ENCODE peak calls at places on chromosomes 11 and 22, in ten cellular contexts. O is kidney; J is T1000; M is CD4-positive, CD25-positive, alpha-beta regulatory T cell; X is AG04449; G is T-helper 1 cell; T is KBM-7; A is stimulated activated CD4-positive, alpha-beta T cell treated with anti-CD3 and anti-CD28 coated beads, Interleukin-15, amount 100 ng/mL, for 48 hours; N is cardiac muscle cell; V is RWPE1. S is an unnamed sample.

GRCh38 chr11:94597896-94598295 is 30.7 kb downstream of the PIWIL4 start:
- DNase-seq in O (no peak), J (no peak), M (no peak), X (no peak), G (no peak), T (peak; percentile 28), A (no peak), N (peak; percentile 38), V (no peak), S (no peak)

GRCh38 chr11:78657968-78658839 is 83.5 kb upstream of the NARS2 start:
- DNase-seq in O (no peak), J (no peak), M (no peak), X (no peak), G (no peak), T (no peak), A (no peak), N (no peak), V (no peak), S (no peak)

GRCh38 chr22:17980013-17980510 is 44.3 kb downstream of the MICAL3 start:
- DNase-seq in O (no peak), J (no peak), M (no peak), X (no peak), G (no peak), T (no peak), A (no peak), N (peak; percentile 42), V (no peak), S (no peak)

GRCh38 chr11:119727523-119728081 is 1.4 kb downstream of the NECTIN1 start:
- DNase-seq in O (no peak), J (no peak), M (no peak), X (no peak), G (no peak), T (no peak), A (no peak), N (no peak), V (no peak), S (no peak)

GRCh38 chr11:69914286-69915150 is 95.3 kb upstream of the FGF3 start:
- DNase-seq in O (peak; percentile 63), J (no peak), M (no peak), X (no peak), G (no peak), T (no peak), A (no peak), N (no peak), V (peak; percentile 46), S (no peak)

GRCh38 chr11:27611946-27612455 is 88.3 kb downstream of the BDNF start:
- DNase-seq in O (no peak), J (no peak), M (no peak), X (no peak), G (no peak), T (no peak), A (no peak), N (no peak), V (no peak), S (no peak)

GRCh38 chr11:13009921-13010736 is 1.0 kb downstream of the RASSF10 start:
- DNase-seq in O (peak; percentile 79), J (no peak), M (no peak), X (no peak), G (no peak), T (no peak), A (no peak), N (peak; percentile 43), V (peak; percentile 24), S (no peak)

GRCh38 chr11:119647254-119647653 is 81.7 kb downstream of the NECTIN1 start:
- DNase-seq in O (no peak), J (no peak), M (no peak), X (no peak), G (no peak), T (no peak), A (no peak), N (no peak), V (no peak), S (no peak)

GRCh38 chr11:77747381-77747969 is 73.0 kb downstream of the RSF1 start:
- DNase-seq in O (no peak), J (no peak), M (no peak), X (peak; percentile 31), G (no peak), T (no peak), A (no peak), N (peak; percentile 60), V (no peak), S (no peak)

GRCh38 chr22:17926516-17926915 is 97.8 kb downstream of the MICAL3 start:
- DNase-seq in O (no peak), J (no peak), M (no peak), X (no peak), G (no peak), T (no peak), A (no peak), N (no peak), V (no peak), S (no peak)

GRCh38 chr22:21642584-21643448 is 714 bp downstream of the SDF2L1 start:
- DNase-seq in O (peak; percentile 83), J (no peak), M (peak; percentile 53), X (no peak), G (peak; percentile 30), T (peak; percentile 73), A (peak; percentile 53), N (peak; percentile 44), V (no peak), S (no peak)

GRCh38 chr22:38549106-38549884 is 20.7 kb downstream of the DMC1 start:
- DNase-seq in O (no peak), J (no peak), M (no peak), X (no peak), G (no peak), T (no peak), A (no peak), N (no peak), V (peak; percentile 13), S (no peak)

GRCh38 chr22:39439170-39439569 is 17.6 kb upstream of the MGAT3 start:
- DNase-seq in O (no peak), J (no peak), M (no peak), X (no peak), G (no peak), T (no peak), A (no peak), N (peak; percentile 79), V (no peak), S (no peak)

GRCh38 chr11:844693-845644 is 2.3 kb downstream of the TSPAN4 start:
- DNase-seq in O (peak; percentile 98), J (peak; percentile 84), M (no peak), X (peak; percentile 69), G (no peak), T (peak; percentile 82), A (no peak), N (peak; percentile 98), V (peak; percentile 75), S (no peak)

GRCh38 chr11:47388697-47389576 is 10.6 kb upstream of the SPI1 start:
- DNase-seq in O (no peak), J (no peak), M (no peak), X (no peak), G (no peak), T (no peak), A (no peak), N (no peak), V (no peak), S (no peak)

GRCh38 chr11:45391168-45391850 is 105.2 kb upstream of the SYT13 start:
- DNase-seq in O (no peak), J (no peak), M (no peak), X (no peak), G (no peak), T (no peak), A (no peak), N (no peak), V (no peak), S (no peak)

GRCh38 chr22:38291201-38291777 is 18.5 kb upstream of the TMEM184B start:
- DNase-seq in O (no peak), J (no peak), M (no peak), X (no peak), G (no peak), T (no peak), A (no peak), N (no peak), V (no peak), S (no peak)

GRCh38 chr11:70502677-70503076 is 104.3 kb downstream of the CTTN start:
- DNase-seq in O (peak; percentile 33), J (no peak), M (no peak), X (no peak), G (no peak), T (no peak), A (no peak), N (no peak), V (no peak), S (no peak)

GRCh38 chr22:25027959-25028840 is 75.7 kb downstream of the KIAA1671 start:
- DNase-seq in O (no peak), J (no peak), M (no peak), X (no peak), G (no peak), T (no peak), A (no peak), N (peak; percentile 51), V (no peak), S (no peak)

GRCh38 chr11:64459016-64459415 is 100.1 kb downstream of the RPS6KA4 start:
- DNase-seq in O (peak; percentile 32), J (no peak), M (no peak), X (no peak), G (no peak), T (no peak), A (no peak), N (no peak), V (no peak), S (no peak)

GRCh38 chr11:98545544-98546175 is 475.1 kb upstream of the CNTN5 start:
- DNase-seq in O (peak; percentile 31), J (no peak), M (no peak), X (no peak), G (no peak), T (no peak), A (no peak), N (no peak), V (no peak), S (no peak)

GRCh38 chr11:8767466-8768142 is 85.0 kb downstream of the RPL27A start:
- DNase-seq in O (no peak), J (no peak), M (no peak), X (no peak), G (no peak), T (no peak), A (no peak), N (no peak), V (peak; percentile 61), S (no peak)

GRCh38 chr11:11220786-11221185 is 132.3 kb downstream of the CSNK2A3 start:
- DNase-seq in O (no peak), J (no peak), M (no peak), X (no peak), G (no peak), T (no peak), A (no peak), N (no peak), V (peak; percentile 81), S (no peak)

GRCh38 chr11:30392221-30392784 is 69.4 kb downstream of the ARL14EP start:
- DNase-seq in O (no peak), J (no peak), M (no peak), X (no peak), G (no peak), T (no peak), A (no peak), N (peak; percentile 37), V (no peak), S (no peak)